ENCODE peak calls at places on chromosomes 13 and 19, in four cellular contexts. Q is pancreas, Y is astrocyte of the spinal cord, J is GM23338. B is an unnamed sample.

GRCh38 chr19:16371540-16371986 is 46.9 kb downstream of the KLF2 start:
- DNase-seq in Q (no peak), Y (no peak), J (no peak), B (peak; percentile 58)

GRCh38 chr13:24694907-24695306 is 14.7 kb downstream of the ATP12A start:
- DNase-seq in Q (no peak), Y (no peak), J (no peak), B (no peak)

GRCh38 chr13:31009166-31009565 is 76.7 kb downstream of the TEX26 start:
- DNase-seq in Q (no peak), Y (peak; percentile 23), J (no peak), B (no peak)

GRCh38 chr19:51473009-51473707 is 5.2 kb upstream of the CEACAM18 start:
- DNase-seq in Q (peak; percentile 75), Y (peak; percentile 33), J (peak; percentile 87), B (peak; percentile 61)

GRCh38 chr19:51986309-51987291 is at the start of gene ZNF350:
- DNase-seq in Q (peak; percentile 93), Y (peak; percentile 98), J (peak; percentile 96), B (peak; percentile 99)

GRCh38 chr19:50356691-50357177 is 8.7 kb downstream of the NAPSA start:
- DNase-seq in Q (no peak), Y (no peak), J (no peak), B (no peak)

GRCh38 chr13:20295956-20296355 is 63.8 kb upstream of the GJB6 start:
- DNase-seq in Q (no peak), Y (no peak), J (no peak), B (no peak)

GRCh38 chr13:114286808-114287207 is 5.4 kb downstream of the UPF3A start:
- DNase-seq in Q (no peak), Y (peak; percentile 62), J (no peak), B (no peak)

GRCh38 chr13:108486096-108486495 is 143.3 kb upstream of the MYO16 start:
- DNase-seq in Q (no peak), Y (no peak), J (no peak), B (no peak)

GRCh38 chr13:31029129-31029528 is 96.7 kb downstream of the TEX26 start:
- DNase-seq in Q (no peak), Y (no peak), J (no peak), B (no peak)

GRCh38 chr19:28961772-28962500 is 251.0 kb downstream of the UQCRFS1 start:
- DNase-seq in Q (no peak), Y (peak; percentile 17), J (no peak), B (no peak)

GRCh38 chr19:47056416-47056815 is 8.0 kb upstream of the TMEM160 start:
- DNase-seq in Q (no peak), Y (no peak), J (no peak), B (peak; percentile 14)

GRCh38 chr13:68509734-68510621 is 1279.8 kb upstream of the PCDH9 start:
- DNase-seq in Q (no peak), Y (no peak), J (no peak), B (no peak)

GRCh38 chr13:87356314-87356713 is 314.9 kb upstream of the SLITRK5 start:
- DNase-seq in Q (no peak), Y (no peak), J (no peak), B (no peak)

GRCh38 chr13:43300817-43301216 is 277.4 kb downstream of the DNAJC15 start:
- DNase-seq in Q (no peak), Y (no peak), J (no peak), B (peak; percentile 87)

GRCh38 chr19:12647490-12648071 is 19.0 kb downstream of the MAN2B1 start:
- DNase-seq in Q (peak; percentile 88), Y (no peak), J (peak; percentile 88), B (peak; percentile 16)

GRCh38 chr13:76886005-76886291 is 257 bp downstream of the KCTD12 start:
- DNase-seq in Q (no peak), Y (no peak), J (no peak), B (no peak)

GRCh38 chr13:38008636-38009035 is 139.1 kb upstream of the TRPC4 start:
- DNase-seq in Q (peak; percentile 9), Y (no peak), J (no peak), B (no peak)

GRCh38 chr19:37306383-37306963 is 64.4 kb upstream of the ZNF527 start:
- DNase-seq in Q (no peak), Y (no peak), J (no peak), B (no peak)

GRCh38 chr19:29104605-29105241 is 108.2 kb downstream of the UQCRFS1 start:
- DNase-seq in Q (no peak), Y (no peak), J (no peak), B (no peak)

GRCh38 chr13:30415430-30416030 is 6.8 kb upstream of the UBE2L5 start:
- DNase-seq in Q (no peak), Y (peak; percentile 8), J (no peak), B (no peak)

DNA sequence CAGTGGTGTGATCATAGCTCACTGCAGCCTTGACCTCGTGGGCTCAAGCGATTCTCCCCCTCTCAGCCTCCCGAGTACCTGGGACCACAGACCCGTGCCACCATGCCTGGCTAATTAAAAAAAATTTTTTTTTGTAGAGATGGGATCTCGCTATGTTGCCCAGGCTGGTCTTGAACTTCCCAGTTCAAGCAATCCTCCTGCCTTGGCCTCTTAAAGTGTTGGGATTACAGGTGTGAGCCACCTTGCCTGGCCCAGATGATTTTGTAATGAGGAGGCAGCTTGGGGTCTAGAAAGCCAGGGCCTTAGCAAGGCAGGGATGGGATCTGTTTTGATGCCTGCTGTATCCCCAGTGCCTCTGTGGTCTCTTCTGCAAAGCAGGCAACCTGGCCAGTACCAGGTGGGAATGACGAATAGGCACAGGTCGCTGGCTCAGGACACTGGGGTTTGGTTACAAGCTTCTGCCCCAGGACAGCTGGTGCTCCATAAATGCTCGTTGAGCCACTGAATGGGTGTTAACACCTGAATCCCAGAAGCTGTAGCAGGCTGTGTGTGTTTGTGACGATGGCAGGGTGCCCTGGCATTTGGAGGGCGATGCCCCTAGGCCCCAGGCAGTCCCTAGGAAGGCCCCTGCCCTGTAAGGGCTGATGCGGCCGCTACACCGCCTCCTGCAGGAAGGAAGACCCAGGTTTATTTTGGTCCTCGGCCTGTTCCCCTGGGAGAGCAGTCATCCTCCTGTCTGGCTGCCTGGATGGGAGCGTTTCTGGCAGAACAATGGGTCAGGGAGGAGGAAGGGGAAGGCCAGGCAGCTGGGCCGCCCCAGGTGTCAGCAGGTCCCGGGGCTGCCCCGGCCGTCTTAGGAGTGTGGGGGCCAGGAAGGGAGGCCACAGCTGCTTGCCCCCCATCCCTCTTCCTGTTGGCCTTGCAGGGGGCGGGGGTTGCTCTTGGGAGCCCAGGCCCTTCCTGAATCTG is 8.6 kb downstream of the TNFAIP8L1 start:
- DNase-seq in Q (no peak), Y (no peak), J (peak; percentile 63), B (no peak)
- TF ChIP-seq CTCF in Q (no peak), Y (peak; percentile 41), J (peak; percentile 41), B (peak; percentile 7)

GRCh38 chr19:18951721-18952281 is 10.8 kb upstream of the HOMER3 start:
- DNase-seq in Q (no peak), Y (no peak), J (no peak), B (peak; percentile 31)

GRCh38 chr19:18960370-18960769 is 19.4 kb upstream of the HOMER3 start:
- DNase-seq in Q (no peak), Y (no peak), J (no peak), B (no peak)

GRCh38 chr19:18949858-18950257 is 8.8 kb upstream of the HOMER3 start:
- DNase-seq in Q (no peak), Y (no peak), J (no peak), B (no peak)

GRCh38 chr19:18954094-18954493 is 13.1 kb upstream of the HOMER3 start:
- DNase-seq in Q (no peak), Y (no peak), J (no peak), B (no peak)

DNA sequence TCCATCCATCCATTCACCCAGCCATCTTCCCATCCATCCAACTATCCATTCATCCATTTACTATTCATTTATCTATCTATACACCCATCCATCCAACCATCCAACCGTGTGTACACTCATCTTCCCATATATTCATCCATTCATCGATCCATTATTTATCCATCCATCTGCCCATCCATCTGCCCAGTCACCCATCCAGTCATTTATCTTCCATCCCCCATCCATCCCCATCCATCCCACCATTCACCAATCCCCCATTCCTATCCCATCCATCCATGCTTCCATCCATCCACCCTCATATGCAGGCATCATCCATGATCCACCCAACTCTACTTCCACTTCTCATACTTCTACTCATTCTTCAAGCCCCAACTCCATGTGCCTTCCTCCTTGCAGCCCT is 14.0 kb upstream of the HOMER3 start:
- DNase-seq in Q (no peak), Y (no peak), J (no peak), B (no peak)
- H3K4me3 ChIP-seq in Q (no peak overlapping the region), Y (no peak overlapping the region), J (no peak overlapping the region), B (no peak overlapping the region)

DNA sequence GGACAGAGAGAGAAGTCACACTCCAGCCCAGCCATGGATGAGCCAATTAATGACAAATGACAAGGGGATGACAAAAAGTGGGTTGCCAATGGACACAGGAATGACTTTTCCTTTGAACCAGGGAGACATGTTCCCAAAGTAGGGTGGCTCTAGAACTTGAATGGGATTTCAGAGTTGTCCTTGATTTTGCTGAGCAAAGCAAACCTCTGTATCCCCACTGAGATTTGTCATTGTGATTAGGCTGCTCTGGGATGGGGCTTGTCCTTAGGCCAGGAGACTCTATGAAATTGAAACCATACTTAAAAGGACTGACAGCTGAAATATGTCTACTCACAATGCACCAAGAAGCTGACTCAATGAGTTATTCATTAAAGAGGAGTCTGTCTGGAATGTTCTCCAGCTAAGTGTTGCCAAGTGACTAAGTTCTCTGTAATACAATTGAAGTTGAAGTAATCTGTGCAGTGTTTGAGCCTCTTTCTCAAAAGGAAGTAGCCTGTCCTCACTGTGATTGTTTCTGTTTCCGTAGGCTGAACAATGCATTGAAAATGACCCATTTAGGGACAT is 69.0 kb upstream of the PCDH9 start:
- DNase-seq in Q (no peak), Y (peak; percentile 91), J (no peak), B (peak; percentile 14)
- TF ChIP-seq CTCF in Q (no peak), Y (no peak), J (no peak), B (no peak)

DNA sequence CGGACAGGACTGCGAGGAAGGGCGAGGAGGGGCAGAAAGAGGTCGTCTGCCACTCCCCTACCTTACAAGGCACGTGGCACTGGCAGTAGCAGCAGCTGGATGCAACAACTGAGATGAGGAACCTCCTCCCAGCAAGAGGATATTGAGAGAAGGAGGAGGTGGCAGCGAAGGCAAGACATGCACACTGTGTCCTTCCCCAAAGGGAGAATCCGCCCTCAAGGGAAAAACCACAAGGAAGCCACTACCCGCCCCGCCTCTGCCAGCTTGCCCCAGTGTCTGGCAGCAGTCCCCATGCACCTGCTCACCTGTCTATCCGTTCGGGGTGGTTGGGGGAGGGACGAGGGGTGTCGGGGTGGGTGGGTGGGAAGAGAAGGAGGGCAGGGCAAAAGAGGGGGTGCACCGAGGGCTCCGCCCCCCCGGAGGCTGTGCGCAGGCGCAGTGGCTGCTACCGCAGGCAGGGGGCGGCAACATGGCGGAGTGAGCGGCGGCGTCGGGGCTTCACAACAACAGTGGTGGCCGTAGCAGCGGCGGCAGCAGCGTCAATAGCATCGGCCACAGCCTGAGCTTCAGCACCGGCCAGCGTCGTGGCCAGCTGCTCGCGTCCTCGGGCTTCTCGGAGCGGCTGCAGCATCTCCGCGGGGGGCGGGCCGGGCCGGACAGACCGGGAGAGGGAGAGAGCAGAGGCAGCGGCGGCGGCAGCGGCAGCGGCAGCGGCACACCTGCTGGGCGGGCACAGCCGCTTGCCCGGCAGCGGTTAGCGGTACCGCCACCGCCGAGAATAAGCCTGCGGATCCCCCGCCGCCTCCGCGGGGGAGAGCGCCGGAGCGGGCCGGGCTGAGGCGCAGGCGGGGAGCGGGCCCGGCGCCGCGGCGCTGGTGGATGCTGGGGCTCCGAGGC is at the start of gene NBEA:
- DNase-seq in Q (peak; percentile 85), Y (peak; percentile 57), J (peak; percentile 84), B (peak; percentile 37)
- H3K4me3 ChIP-seq in Q (peak within 1 kb of the TSS; percentile 86), Y (peak within 1 kb of the TSS; percentile 68), J (peak within 1 kb of the TSS; percentile 68), B (peak within 1 kb of the TSS; percentile 71)

GRCh38 chr13:21674271-21675009 is 3.6 kb downstream of the FGF9 start:
- DNase-seq in Q (no peak), Y (no peak), J (peak; percentile 65), B (no peak)
- TF ChIP-seq CTCF in Q (no peak), Y (no peak), J (peak; percentile 10), B (no peak)

B was measured in fibroblast of villous mesenchyme.